ENCODE peak calls at places on chromosome X, in ten cellular contexts. V is GM04503; O is activated gamma-delta T cell treated with Interleukin-2 at 50 U/mL for 16 hours; X is adrenal gland; Y is naive B cell; T is activated T-cell treated with anti-CD3 and anti-CD28 coated beads, Interleukin-2, amount 50 U/mL, for 72 hours; G is hypothalamus; R is activated effector memory CD4-positive, alpha-beta T cell treated with anti-CD3 and anti-CD28 coated beads, Interleukin-2, amount 50 U/mL, for 16 hours; A is hepatocyte; F is esophagus squamous epithelium. D is an unnamed sample.

GRCh38 chrX:72295745-72296144 is 10.0 kb downstream of the CITED1 start:
- DNase-seq in V (no peak), O (no peak), X (no peak), Y (no peak), T (no peak), G (no peak), R (no peak), A (no peak), F (no peak), D (no peak)

GRCh38 chrX:8126092-8126491 is 45.0 kb downstream of the VCX2 start:
- DNase-seq in V (no peak), O (no peak), X (no peak), Y (no peak), T (no peak), G (no peak), R (no peak), A (no peak), F (no peak), D (no peak)

GRCh38 chrX:153474718-153475117 is 4.3 kb upstream of the HAUS7 start:
- DNase-seq in V (no peak), O (peak), X (peak), Y (peak), T (peak), G (peak), R (peak), A (peak), F (no peak), D (no peak)

GRCh38 chrX:18677140-18677834 is 5.4 kb upstream of the RS1 start:
- DNase-seq in V (no peak), O (no peak), X (no peak), Y (no peak), T (no peak), G (no peak), R (no peak), A (no peak), F (no peak), D (no peak)

GRCh38 chrX:46569621-46570020 is 3.9 kb upstream of the CHST7 start:
- DNase-seq in V (no peak), O (no peak), X (no peak), Y (no peak), T (no peak), G (no peak), R (no peak), A (no peak), F (no peak), D (no peak)

GRCh38 chrX:54540289-54540688 is 10.3 kb downstream of the GNL3L start:
- DNase-seq in V (peak), O (no peak), X (no peak), Y (no peak), T (no peak), G (no peak), R (no peak), A (peak), F (no peak), D (no peak)

GRCh38 chrX:45187731-45188130 is 12.9 kb downstream of the DIPK2B start:
- DNase-seq in V (no peak), O (no peak), X (no peak), Y (no peak), T (no peak), G (no peak), R (no peak), A (no peak), F (no peak), D (no peak)

GRCh38 chrX:110311437-110312230 is 6.3 kb downstream of the AMMECR1 start:
- DNase-seq in V (no peak), O (no peak), X (no peak), Y (no peak), T (no peak), G (no peak), R (no peak), A (no peak), F (no peak), D (no peak)

GRCh38 chrX:16517206-16517605 is 132.8 kb upstream of the S100G start:
- DNase-seq in V (no peak), O (no peak), X (peak), Y (no peak), T (no peak), G (no peak), R (no peak), A (no peak), F (no peak), D (no peak)

GRCh38 chrX:64977830-64978229 is 1.6 kb upstream of the ZC4H2 start:
- DNase-seq in V (no peak), O (no peak), X (no peak), Y (no peak), T (no peak), G (no peak), R (no peak), A (no peak), F (no peak), D (no peak)

GRCh38 chrX:130224810-130225209 is 43.9 kb downstream of the ZNF280C start:
- DNase-seq in V (no peak), O (no peak), X (no peak), Y (no peak), T (no peak), G (no peak), R (no peak), A (peak), F (no peak), D (no peak)

GRCh38 chrX:35380808-35381700 is 417.1 kb upstream of the MAGEB16 start:
- DNase-seq in V (no peak), O (no peak), X (peak), Y (no peak), T (no peak), G (no peak), R (no peak), A (peak), F (no peak), D (no peak)

GRCh38 chrX:136691028-136691809 is 43.3 kb downstream of the CD40LG start:
- DNase-seq in V (no peak), O (no peak), X (no peak), Y (peak), T (no peak), G (no peak), R (no peak), A (no peak), F (no peak), D (no peak)

GRCh38 chrX:19670854-19671620 is 155.7 kb upstream of the MAP3K15 start:
- DNase-seq in V (peak), O (no peak), X (no peak), Y (no peak), T (no peak), G (no peak), R (no peak), A (peak), F (no peak), D (peak)

GRCh38 chrX:40465735-40466551 is 114.8 kb upstream of the ATP6AP2 start:
- DNase-seq in V (no peak), O (no peak), X (peak), Y (no peak), T (no peak), G (no peak), R (no peak), A (no peak), F (no peak), D (no peak)

GRCh38 chrX:1444896-1445480 is 7.7 kb downstream of the ASMTL start:
- DNase-seq in V (no peak), O (no peak), X (no peak), Y (no peak), T (no peak), G (no peak), R (peak), A (no peak), F (no peak), D (no peak)

D was measured in HS-5.